ENCODE peak calls at places on chromosomes 4 and X, in nine cellular contexts. I is esophagus squamous epithelium, H is adrenal gland, Z is heart right ventricle, K is aorta, R is mammary epithelial cell, P is transverse colon, S is colonic mucosa, E is upper lobe of right lung. A is an unnamed sample.

GRCh38 chr4:3488791-3489190 is 25.7 kb downstream of the DOK7 start:
- DNase-seq in I (no peak), H (no peak), Z (no peak), K (no peak), R (no peak), P (no peak), S (no peak), E (no peak), A (no peak)

GRCh38 chr4:57233391-57233790 is 123.2 kb upstream of the IGFBP7 start:
- DNase-seq in I (no peak), H (no peak), Z (no peak), K (no peak), R (peak; percentile 37), P (no peak), S (no peak), E (no peak), A (no peak)

GRCh38 chr4:105092356-105092755 is 54.3 kb upstream of the TET2 start:
- DNase-seq in I (no peak), H (no peak), Z (no peak), K (no peak), R (peak; percentile 81), P (no peak), S (peak; percentile 34), E (no peak), A (no peak)

GRCh38 chr4:150078996-150079581 is 844 bp downstream of the DCLK2 start:
- DNase-seq in I (no peak), H (peak; percentile 44), Z (peak; percentile 43), K (peak; percentile 62), R (peak; percentile 5), P (peak; percentile 37), S (peak; percentile 43), E (peak; percentile 67), A (no peak)

GRCh38 chrX:125382889-125383288 is 63.2 kb downstream of the TEX13C start:
- DNase-seq in I (no peak), H (no peak), Z (no peak), K (no peak), R (no peak), P (no peak), S (no peak), E (no peak), A (no peak)

GRCh38 chrX:369563-370101 is 17.1 kb downstream of the PPP2R3B start:
- DNase-seq in I (no peak), H (no peak), Z (peak; percentile 9), K (no peak), R (no peak), P (no peak), S (no peak), E (no peak), A (no peak)

GRCh38 chrX:28127662-28128061 is 146.4 kb upstream of the DCAF8L1 start:
- DNase-seq in I (no peak), H (no peak), Z (no peak), K (no peak), R (no peak), P (no peak), S (no peak), E (no peak), A (no peak)

GRCh38 chrX:118961866-118962560 is 12.4 kb upstream of the LONRF3 start:
- DNase-seq in I (no peak), H (no peak), Z (no peak), K (no peak), R (no peak), P (no peak), S (no peak), E (no peak), A (no peak)

GRCh38 chrX:15310117-15310516 is 5.3 kb downstream of the ASB11 start:
- DNase-seq in I (no peak), H (peak; percentile 51), Z (no peak), K (no peak), R (no peak), P (no peak), S (no peak), E (no peak), A (no peak)

GRCh38 chr4:22407361-22407760 is 108.5 kb downstream of the ADGRA3 start:
- DNase-seq in I (no peak), H (no peak), Z (no peak), K (no peak), R (no peak), P (no peak), S (no peak), E (no peak), A (no peak)

GRCh38 chr4:184350213-184350817 is 124.0 kb downstream of the IRF2 start:
- DNase-seq in I (no peak), H (no peak), Z (no peak), K (no peak), R (no peak), P (no peak), S (no peak), E (no peak), A (no peak)

GRCh38 chr4:184349283-184350039 is 124.9 kb downstream of the IRF2 start:
- DNase-seq in I (no peak), H (peak; percentile 62), Z (no peak), K (no peak), R (no peak), P (peak; percentile 35), S (peak; percentile 57), E (no peak), A (no peak)

GRCh38 chr4:184351560-184352451 is 122.5 kb downstream of the IRF2 start:
- DNase-seq in I (no peak), H (no peak), Z (no peak), K (no peak), R (no peak), P (no peak), S (no peak), E (no peak), A (no peak)

GRCh38 chr4:184352891-184353290 is 121.5 kb downstream of the IRF2 start:
- DNase-seq in I (no peak), H (no peak), Z (no peak), K (no peak), R (no peak), P (no peak), S (no peak), E (no peak), A (no peak)

DNA sequence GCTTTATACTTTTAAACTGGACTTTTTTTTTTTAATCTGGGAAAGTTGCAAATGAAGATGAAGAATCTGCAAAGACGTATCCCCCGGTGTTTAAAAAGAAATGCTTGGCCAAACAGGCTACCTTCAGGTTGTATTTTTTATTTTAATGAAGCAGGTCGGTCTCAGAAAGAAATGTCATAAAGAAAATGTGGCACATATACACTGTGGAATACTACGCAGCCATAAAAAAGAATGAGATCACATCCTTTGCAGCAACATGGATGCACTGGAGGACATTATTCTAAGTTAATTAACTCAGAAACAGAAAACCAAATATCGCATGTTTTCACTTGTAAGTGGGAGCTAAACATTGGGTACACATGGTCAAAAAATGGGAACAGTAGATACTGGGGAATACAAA is 123.4 kb downstream of the IRF2 start:
- DNase-seq in I (no peak), H (no peak), Z (no peak), K (no peak), R (no peak), P (no peak), S (no peak), E (no peak), A (no peak)
- H3K4me3 ChIP-seq in I (no peak overlapping the region), H (no peak overlapping the region), Z (no peak overlapping the region), K (no peak overlapping the region), R (no peak overlapping the region), P (no peak overlapping the region), S (no peak overlapping the region), E (no peak overlapping the region), A (no peak overlapping the region)

DNA sequence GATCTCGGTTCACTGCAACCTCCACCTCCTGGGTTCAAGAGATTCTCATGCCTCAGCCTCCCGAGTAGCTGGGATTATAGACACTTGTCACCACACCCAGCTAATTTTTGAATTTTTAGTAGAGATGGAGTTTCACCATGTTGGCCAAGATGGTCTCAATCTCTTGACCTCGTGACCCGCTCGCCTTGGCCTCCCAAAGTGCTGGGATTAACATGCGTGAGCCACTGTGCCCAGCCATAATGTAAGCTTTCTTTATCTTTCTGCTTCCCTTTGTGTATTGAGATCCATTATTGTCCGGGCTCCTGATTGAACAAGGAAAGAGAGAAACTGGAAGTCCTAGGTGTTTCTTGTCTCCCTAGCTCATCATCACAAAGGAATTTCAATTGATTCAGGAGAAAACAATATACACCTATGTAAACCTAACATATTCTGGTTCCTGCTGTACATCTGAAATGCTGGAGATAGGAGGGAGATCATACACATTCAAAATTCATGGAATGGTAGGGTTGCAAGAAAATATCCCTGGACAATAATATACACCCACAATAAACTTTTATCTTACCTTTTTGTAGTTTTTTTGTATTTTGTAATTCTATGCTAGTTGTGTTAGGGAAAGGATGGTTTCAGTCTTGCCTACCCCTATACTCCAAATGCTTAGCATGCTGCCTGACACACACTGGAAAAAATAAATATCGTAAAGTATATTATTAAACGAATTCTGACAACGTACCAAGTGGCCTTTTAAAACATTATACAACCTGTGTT is 194.4 kb upstream of the HS3ST1 start:
- DNase-seq in I (no peak), H (no peak), Z (no peak), K (no peak), R (peak; percentile 24), P (no peak), S (no peak), E (no peak), A (no peak)
- H3K4me1 ChIP-seq in I (peaks cover 12% of the 10 kb centered on the region), H (no peaks in the 10 kb centered on the region), Z (peaks cover 27% of the 10 kb centered on the region), K (no peaks in the 10 kb centered on the region), R (peaks cover 54% of the 10 kb centered on the region), P (peaks cover 3% of the 10 kb centered on the region), S (no peaks in the 10 kb centered on the region), E (no peaks in the 10 kb centered on the region), A (no peaks in the 10 kb centered on the region)

GRCh38 chr4:53346920-53347852 is 18.7 kb downstream of the SCFD2 start:
- DNase-seq in I (no peak), H (no peak), Z (no peak), K (no peak), R (peak; percentile 66), P (no peak), S (no peak), E (no peak), A (no peak)
- H3K4me3 ChIP-seq in I (no peak overlapping the region), H (no peak overlapping the region), Z (no peak overlapping the region), K (no peak overlapping the region), R (no peak overlapping the region), P (no peak overlapping the region), S (no peak overlapping the region), E (no peak overlapping the region), A (no peak overlapping the region)

GRCh38 chr4:28755081-28755480 is 1894.4 kb downstream of the STIM2 start:
- DNase-seq in I (no peak), H (no peak), Z (no peak), K (no peak), R (no peak), P (no peak), S (no peak), E (no peak), A (no peak)
- H3K4me1 ChIP-seq in I (no peaks in the 10 kb centered on the region), H (no peaks in the 10 kb centered on the region), Z (no peaks in the 10 kb centered on the region), K (no peaks in the 10 kb centered on the region), R (no peaks in the 10 kb centered on the region), P (no peaks in the 10 kb centered on the region), S (no peaks in the 10 kb centered on the region), E (no peaks in the 10 kb centered on the region), A (no peaks in the 10 kb centered on the region)

A was measured in effector memory CD4-positive, alpha-beta T cell.